ENCODE peak calls at places on chromosomes 4 and X, in eight cellular contexts. B is upper lobe of left lung, P is OCI-LY7, T is left lung, X is testis, H is psoas muscle, C is tibial artery, V is cardiac muscle cell. L is an unnamed sample.

GRCh38 chr4:123826896-123827295 is 430.3 kb downstream of the SPRY1 start:
- DNase-seq in X (peak; percentile 28), V (peak; percentile 68), H (peak; percentile 35), P (no peak), B (no peak), C (no peak), T (no peak), L (no peak)

GRCh38 chrX:13533726-13534125 is 35.7 kb upstream of the EGFL6 start:
- DNase-seq in T (no peak), P (no peak), V (peak; percentile 38), C (no peak), B (no peak), X (no peak), H (no peak), L (no peak)

GRCh38 chr4:37802068-37802666 is 24.3 kb upstream of the PGM2 start:
- DNase-seq in P (peak; percentile 61), X (peak; percentile 68), T (peak; percentile 44), B (no peak), V (peak; percentile 58), C (peak; percentile 23), H (peak; percentile 25), L (peak; percentile 86)

GRCh38 chr4:21819086-21819485 is 129.5 kb downstream of the KCNIP4 start:
- DNase-seq in T (no peak), B (no peak), V (peak; percentile 70), X (no peak), C (no peak), P (no peak), H (peak; percentile 10), L (no peak)

GRCh38 chrX:7334253-7334935 is 186.4 kb upstream of the PUDP start:
- DNase-seq in C (no peak), P (no peak), V (peak; percentile 45), X (no peak), T (no peak), B (no peak), H (no peak), L (no peak)

GRCh38 chrX:121161501-121161933 is 114.1 kb downstream of the GLUD2 start:
- DNase-seq in B (no peak), X (no peak), V (no peak), H (no peak), P (no peak), T (no peak), C (no peak), L (no peak)

GRCh38 chr4:105350859-105351494 is 122.9 kb downstream of the PPA2 start:
- DNase-seq in B (no peak), X (no peak), H (no peak), C (no peak), P (no peak), V (peak; percentile 51), T (no peak), L (no peak)

GRCh38 chr4:41120297-41121217 is 93.8 kb downstream of the APBB2 start:
- DNase-seq in C (peak; percentile 72), T (peak; percentile 59), H (peak; percentile 51), P (no peak), X (peak; percentile 83), V (peak; percentile 92), B (no peak), L (no peak)

GRCh38 chr4:137819964-137820383 is 287.7 kb upstream of the PCDH18 start:
- DNase-seq in H (no peak), B (no peak), V (peak; percentile 79), X (peak; percentile 22), C (no peak), T (no peak), P (peak; percentile 54), L (peak; percentile 76)

GRCh38 chrX:41085883-41086626 is 810 bp downstream of the USP9X start:
- DNase-seq in B (peak; percentile 89), T (peak; percentile 56), P (peak; percentile 45), H (peak; percentile 55), V (peak; percentile 50), X (peak; percentile 56), C (peak; percentile 41), L (peak; percentile 86)

GRCh38 chrX:107205770-107206696 is at the start of the genes DNAAF6 and NUP62CL:
- DNase-seq in X (peak; percentile 87), V (peak; percentile 31), C (peak; percentile 24), B (peak; percentile 75), H (peak; percentile 32), P (peak; percentile 86), T (peak; percentile 63), L (peak; percentile 94)

GRCh38 chrX:15311119-15311518 is 4.3 kb downstream of the ASB11 start:
- DNase-seq in C (no peak), T (no peak), B (no peak), X (no peak), H (no peak), V (no peak), P (no peak), L (no peak)

DNA sequence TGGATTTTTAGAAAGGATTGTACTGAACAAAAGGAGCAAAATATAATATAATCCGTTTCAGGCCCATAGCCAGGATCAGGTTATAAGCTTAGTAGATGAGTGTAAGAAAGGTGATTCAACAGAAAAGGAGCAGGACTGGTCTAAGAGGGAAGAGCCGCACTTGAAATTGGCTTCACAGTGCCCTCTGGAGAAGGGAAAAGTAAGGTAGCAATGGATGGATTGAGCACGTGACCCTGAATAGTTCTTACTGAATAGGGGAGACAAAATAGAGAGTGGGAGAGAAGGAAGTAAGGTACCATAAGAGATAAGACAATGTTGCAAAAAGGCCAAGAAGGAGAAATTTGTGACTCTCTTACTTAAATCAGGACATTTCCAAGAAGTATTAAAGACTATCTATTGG is 15.6 kb downstream of the CXorf66 start:
- DNase-seq in T (no peak), P (no peak), H (no peak), C (no peak), B (no peak), X (no peak), V (peak; percentile 4), L (no peak)
- TF ChIP-seq CTCF in T (no peak), P (no peak), H (no peak), C (no peak), B (no peak), X (no peak), V (no peak), L (peak; percentile 56)

DNA sequence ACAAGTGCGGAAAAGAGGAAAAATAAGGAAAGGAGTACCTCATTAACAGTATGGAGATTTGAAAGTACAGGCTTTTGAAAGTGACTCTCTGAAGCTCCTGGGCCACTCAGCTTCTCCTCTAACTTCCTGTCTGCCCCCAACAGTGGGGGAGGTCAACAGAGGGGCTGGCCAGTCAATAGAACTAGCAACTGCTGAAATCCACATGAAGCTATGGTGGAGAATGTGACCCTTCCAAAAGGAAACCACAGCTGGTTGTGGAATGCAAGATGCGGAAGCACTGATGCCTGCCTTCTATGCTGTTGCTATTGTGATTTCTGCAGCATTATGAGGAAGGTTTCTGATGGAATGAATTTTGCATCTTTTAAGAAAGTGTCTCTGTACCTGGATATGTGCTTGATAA is 2.4 kb downstream of the CORIN start:
- DNase-seq in C (no peak), P (no peak), T (no peak), H (no peak), B (no peak), V (peak; percentile 48), X (no peak), L (no peak)
- H3K4me1 ChIP-seq in C (peaks cover 14% of the 10 kb centered on the region), P (peaks cover 9% of the 10 kb centered on the region), T (peaks cover 33% of the 10 kb centered on the region), H (peaks cover 18% of the 10 kb centered on the region), B (peaks cover 33% of the 10 kb centered on the region), V (peaks cover 48% of the 10 kb centered on the region), X (peaks cover 15% of the 10 kb centered on the region), L (no peaks in the 10 kb centered on the region)

GRCh38 chrX:119516157-119516702 is 48.0 kb downstream of the SLC25A5 start:
- DNase-seq in B (no peak), X (peak; percentile 53), T (no peak), P (peak; percentile 83), V (peak; percentile 78), C (no peak), H (no peak), L (peak; percentile 63)

GRCh38 chrX:119507206-119507605 is 39.0 kb downstream of the SLC25A5 start:
- DNase-seq in X (no peak), P (no peak), T (no peak), V (no peak), H (no peak), B (no peak), C (no peak), L (no peak)

DNA sequence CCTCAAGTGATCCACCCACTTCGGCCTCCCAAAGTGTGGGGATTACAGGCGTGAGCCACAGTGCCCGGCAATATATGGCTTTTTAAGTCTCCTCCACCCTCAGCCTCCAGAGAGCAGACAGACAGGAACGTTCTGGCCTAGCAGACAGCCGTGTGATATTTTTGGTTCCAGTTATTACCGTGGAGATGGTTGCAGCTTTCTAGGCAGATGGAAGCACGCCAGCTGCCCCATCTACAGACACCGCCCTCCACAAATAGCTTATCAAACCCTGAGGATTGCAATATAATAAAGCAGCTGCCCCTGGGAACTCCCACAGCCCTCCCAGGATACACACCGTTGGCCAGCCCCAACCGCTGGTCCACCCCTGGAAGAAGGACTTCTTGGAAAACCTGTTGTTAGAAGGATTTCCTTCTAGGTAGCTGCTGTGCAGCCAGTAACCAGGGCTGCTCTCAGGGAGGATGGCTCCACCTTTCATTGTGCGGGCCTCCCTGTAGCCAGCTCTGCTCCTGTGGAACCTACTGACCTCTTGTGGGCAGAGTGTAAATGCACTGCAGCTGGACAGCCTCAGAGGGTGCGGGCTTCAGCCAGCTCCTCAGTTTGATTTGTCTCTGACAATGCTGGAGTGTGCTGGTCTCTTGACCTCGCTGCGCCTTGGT is 44.0 kb downstream of the SLC25A5 start:
- DNase-seq in H (peak; percentile 23), B (no peak), V (peak; percentile 81), C (peak; percentile 29), T (peak; percentile 68), X (peak; percentile 70), P (peak; percentile 62), L (peak; percentile 87)
- TF ChIP-seq CTCF in H (peak; percentile 57), B (peak; percentile 50), V (peak; percentile 65), C (peak; percentile 66), T (peak; percentile 49), X (no peak), P (peak; percentile 63), L (peak; percentile 80)

DNA sequence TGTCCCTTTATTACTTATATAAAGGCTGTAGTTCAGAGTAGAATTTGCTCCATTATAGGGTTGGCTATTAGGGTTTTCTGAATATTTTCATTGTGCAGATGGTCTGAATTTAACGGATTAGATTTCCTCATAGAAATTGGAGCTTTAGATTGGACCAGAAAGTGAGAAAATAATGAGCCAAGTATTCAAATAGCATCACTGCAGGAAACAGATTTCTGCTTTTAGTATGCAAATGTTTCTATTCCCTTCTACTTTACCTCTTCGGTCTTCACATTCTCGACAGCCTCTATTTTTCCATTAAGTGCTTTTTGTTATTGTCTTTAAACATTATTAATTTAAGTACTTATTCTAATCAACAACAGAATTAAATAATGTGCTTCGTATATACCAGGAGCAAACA is 55.4 kb downstream of the TRIM2 start:
- DNase-seq in C (no peak), T (no peak), B (no peak), X (no peak), H (no peak), P (no peak), V (no peak), L (no peak)
- H3K4me1 ChIP-seq in C (no peaks in the 10 kb centered on the region), T (no peaks in the 10 kb centered on the region), B (no peaks in the 10 kb centered on the region), X (peaks cover 7% of the 10 kb centered on the region), H (no peaks in the 10 kb centered on the region), P (no peaks in the 10 kb centered on the region), V (peaks cover 19% of the 10 kb centered on the region), L (peaks cover 10% of the 10 kb centered on the region)

GRCh38 chr4:25792200-25792791 is 70.5 kb downstream of the SEL1L3 start:
- DNase-seq in T (no peak), V (peak; percentile 29), P (peak; percentile 40), X (peak; percentile 60), B (no peak), H (no peak), C (no peak), L (peak; percentile 87)
- TF ChIP-seq CTCF in T (no peak), V (peak; percentile 39), P (peak; percentile 81), X (no peak), B (no peak), H (no peak), C (no peak), L (peak; percentile 86)

GRCh38 chrX:154046262-154046771 is 26.6 kb upstream of the IRAK1 start:
- DNase-seq in C (peak; percentile 60), X (peak; percentile 78), H (no peak), T (no peak), P (no peak), B (no peak), V (peak; percentile 94), L (no peak)
- H3K4me1 ChIP-seq in C (peaks cover 52% of the 10 kb centered on the region), X (peaks cover 41% of the 10 kb centered on the region), H (peaks cover 77% of the 10 kb centered on the region), T (peaks cover 52% of the 10 kb centered on the region), P (peaks cover 16% of the 10 kb centered on the region), B (peaks cover 50% of the 10 kb centered on the region), V (peaks cover 14% of the 10 kb centered on the region), L (no peaks in the 10 kb centered on the region)